ENCODE peak calls at places on chromosomes 5 and 9, in nine cellular contexts. F, T, A, O, R, M, K, J and S are unnamed samples.
A peak's percentile ranks its signal among the peaks of the same experiment; 100 is the strongest.

GRCh38 chr5:33968133-33969005 is 16.1 kb downstream of the SLC45A2 start:
- DNase-seq in A (no peak), M (no peak), J (no peak), R (no peak), K (peak; percentile 13), F (no peak), O (no peak), T (no peak), S (no peak)

GRCh38 chr9:34457266-34458012 is 931 bp downstream of the FAM219A start:
- DNase-seq in K (peak; percentile 73), T (peak; percentile 31), O (peak; percentile 67), A (no peak), R (no peak), J (peak; percentile 71), F (peak; percentile 30), M (peak; percentile 23), S (peak; percentile 54)

GRCh38 chr5:135236187-135236835 is 162.7 kb downstream of the MACROH2A1 start:
- DNase-seq in F (no peak), O (no peak), M (no peak), J (no peak), T (no peak), A (no peak), R (no peak), K (no peak), S (no peak)

GRCh38 chr9:131707677-131708612 is 31.9 kb downstream of the RAPGEF1 start:
- DNase-seq in A (no peak), M (no peak), R (no peak), F (peak; percentile 19), K (peak; percentile 66), J (peak; percentile 67), T (no peak), O (peak; percentile 44), S (no peak)

GRCh38 chr9:14080940-14081621 is 232.9 kb downstream of the NFIB start:
- DNase-seq in K (no peak), J (peak; percentile 93), F (no peak), M (no peak), O (no peak), R (no peak), A (no peak), T (no peak), S (no peak)

GRCh38 chr5:142280066-142281011 is 44.5 kb downstream of the SPRY4 start:
- DNase-seq in F (no peak), A (no peak), M (peak; percentile 53), J (peak; percentile 92), R (no peak), K (peak; percentile 76), O (peak; percentile 79), T (no peak), S (peak; percentile 68)

GRCh38 chr5:169695025-169695625 is 58.0 kb downstream of the DOCK2 start:
- DNase-seq in K (no peak), R (no peak), A (no peak), J (no peak), T (no peak), M (no peak), O (no peak), F (no peak), S (no peak)

GRCh38 chr9:134262035-134262434 is 64.2 kb upstream of the RXRA start:
- DNase-seq in A (no peak), K (no peak), M (no peak), R (no peak), O (no peak), T (no peak), F (no peak), J (no peak), S (no peak)

GRCh38 chr5:146883496-146883895 is 4.9 kb upstream of the PPP2R2B start:
- DNase-seq in F (no peak), A (no peak), R (no peak), K (no peak), O (no peak), M (no peak), T (no peak), J (no peak), S (no peak)

GRCh38 chr9:80352967-80353366 is 781.2 kb downstream of the TLE4 start:
- DNase-seq in O (no peak), F (no peak), A (no peak), M (no peak), R (no peak), T (no peak), K (no peak), J (no peak), S (no peak)

GRCh38 chr5:120124031-120124430 is 340.1 kb upstream of the PRR16 start:
- DNase-seq in R (no peak), J (no peak), T (no peak), K (no peak), M (no peak), O (no peak), A (no peak), F (no peak), S (no peak)

GRCh38 chr9:14349818-14350333 is 35.9 kb upstream of the NFIB start:
- DNase-seq in T (no peak), O (no peak), K (no peak), A (no peak), J (peak; percentile 34), F (no peak), M (no peak), R (no peak), S (no peak)

GRCh38 chr5:160333726-160334125 is 21.4 kb upstream of the CCNJL start:
- DNase-seq in R (peak; percentile 67), M (no peak), F (no peak), J (peak; percentile 5), A (no peak), T (no peak), K (peak; percentile 43), O (no peak), S (no peak)

GRCh38 chr5:93601433-93602175 is 18.6 kb downstream of the NR2F1 start:
- DNase-seq in F (no peak), O (no peak), J (peak; percentile 88), T (no peak), M (no peak), A (no peak), K (peak; percentile 90), R (no peak), S (no peak)

DNA sequence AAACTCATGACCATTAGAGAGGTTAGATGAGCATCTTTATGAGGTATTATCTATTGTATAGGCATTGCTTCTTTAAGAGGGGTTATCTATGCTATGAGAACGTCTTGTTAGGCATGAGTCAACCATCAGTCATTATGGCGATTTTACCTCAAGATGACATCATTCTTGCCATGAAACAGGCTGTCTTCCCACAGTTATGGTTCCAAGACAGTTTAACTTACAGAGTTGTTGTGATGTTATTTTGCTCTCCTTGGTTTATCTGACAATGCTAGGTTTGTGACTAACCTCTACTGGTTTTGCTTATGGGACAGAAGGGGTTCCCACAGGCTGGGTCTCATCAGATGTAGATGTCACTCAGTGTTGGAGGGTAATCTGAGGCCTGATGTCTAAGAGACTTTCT is 1864.7 kb upstream of the ACO1 start:
- DNase-seq in A (no peak), O (no peak), M (no peak), T (no peak), R (no peak), J (peak; percentile 41), F (no peak), K (no peak), S (no peak)
- TF ChIP-seq CTCF in A (no peak), O (no peak), M (no peak), T (no peak), R (no peak), J (no peak), F (no peak), K (no peak), S (no peak)

GRCh38 chr5:52922384-52922783 is 66.8 kb upstream of the ITGA2 start:
- DNase-seq in O (no peak), R (peak; percentile 47), K (peak; percentile 80), T (no peak), A (no peak), M (no peak), F (peak; percentile 53), J (peak; percentile 79), S (no peak)
- TF ChIP-seq CTCF in O (peak; percentile 22), R (no peak), K (no peak), T (no peak), A (no peak), M (no peak), F (no peak), J (no peak), S (no peak)

GRCh38 chr9:89742660-89743059 is 137.8 kb downstream of the GADD45G start:
- DNase-seq in A (no peak), T (no peak), R (no peak), K (peak; percentile 55), J (no peak), F (no peak), O (no peak), M (no peak), S (no peak)

GRCh38 chr9:89744730-89745129 is 139.9 kb downstream of the GADD45G start:
- DNase-seq in M (no peak), F (no peak), T (no peak), O (no peak), R (no peak), J (no peak), K (no peak), A (no peak), S (no peak)

GRCh38 chr9:89743216-89743575 is 138.4 kb downstream of the GADD45G start:
- DNase-seq in J (no peak), T (peak; percentile 61), O (no peak), K (no peak), R (no peak), M (no peak), F (no peak), A (peak; percentile 42), S (no peak)

GRCh38 chr9:89744255-89744648 is 139.4 kb downstream of the GADD45G start:
- DNase-seq in O (no peak), R (no peak), J (no peak), A (no peak), T (no peak), M (no peak), K (no peak), F (no peak), S (no peak)

GRCh38 chr9:89743576-89744254 is 138.9 kb downstream of the GADD45G start:
- DNase-seq in F (no peak), O (no peak), T (peak; percentile 76), A (peak; percentile 62), M (no peak), R (no peak), K (no peak), J (no peak), S (no peak)
- TF ChIP-seq CTCF in F (no peak), O (no peak), T (no peak), A (no peak), M (no peak), R (no peak), K (no peak), J (no peak), S (no peak)

DNA sequence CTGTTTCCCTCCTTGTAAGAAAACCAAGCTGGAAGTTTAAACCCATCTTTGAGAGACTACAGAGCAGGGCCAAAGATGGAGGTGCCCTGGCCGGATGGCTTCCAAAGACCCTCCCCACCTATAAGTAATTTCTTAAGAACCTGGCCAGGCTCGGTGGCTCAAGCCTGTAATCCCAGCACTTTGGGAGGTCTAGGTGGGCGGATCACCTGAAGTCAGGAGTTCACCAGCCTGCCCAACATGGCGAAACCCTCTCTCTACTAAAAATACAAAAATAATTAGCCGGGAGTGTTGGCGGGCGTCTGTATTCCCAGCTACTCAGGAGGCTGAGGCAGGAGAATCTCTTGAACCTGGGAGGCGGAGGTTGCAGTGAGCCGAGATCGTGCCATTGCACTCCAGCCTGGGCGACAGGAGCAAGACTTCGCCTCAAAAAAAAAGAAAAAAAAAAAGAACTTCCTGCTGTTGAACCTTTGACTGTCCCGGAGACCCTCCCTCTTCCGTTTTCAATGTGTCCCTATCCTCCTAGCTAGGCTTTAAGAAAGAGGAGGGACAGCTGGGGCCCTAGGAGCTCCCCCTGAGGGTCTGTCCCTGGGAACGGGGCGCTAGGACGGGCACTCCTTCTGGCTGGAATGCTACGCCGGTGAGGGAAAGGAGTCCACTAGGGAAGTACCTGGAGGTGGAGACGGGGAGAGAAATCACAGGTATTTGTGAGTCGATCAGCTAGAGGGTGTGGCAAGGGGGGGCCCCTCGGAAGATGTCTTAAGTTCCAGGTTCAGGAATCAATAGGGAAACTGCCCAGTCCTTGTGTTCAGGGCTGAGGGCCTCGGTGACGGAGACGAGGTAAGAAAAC is 4.8 kb downstream of the SIT1 start:
- DNase-seq in M (peak; percentile 60), A (peak; percentile 47), T (no peak), F (no peak), O (peak; percentile 29), J (peak; percentile 16), K (peak; percentile 26), R (no peak), S (peak; percentile 44)
- TF ChIP-seq CTCF in M (peak; percentile 29), A (no peak), T (no peak), F (peak; percentile 25), O (no peak), J (peak; percentile 29), K (no peak), R (no peak), S (no peak)